ENCODE peak calls at places on chromosome 15, in seven cellular contexts. S, C, B, D, Y, O and W are unnamed samples.

GRCh38 chr15:80659375-80659774 is 35.7 kb upstream of the ABHD17C start:
- DNase-seq in C (no peak), Y (no peak), S (no peak), B (no peak), D (no peak), O (no peak), W (no peak)

GRCh38 chr15:77002954-77003912 is 8.3 kb downstream of the PSTPIP1 start:
- DNase-seq in Y (peak; percentile 89), D (peak; percentile 44), B (no peak), O (peak; percentile 80), C (no peak), S (peak; percentile 53), W (peak; percentile 93)

GRCh38 chr15:36782681-36783080 is 203.3 kb downstream of the CDIN1 start:
- DNase-seq in Y (no peak), B (no peak), C (no peak), D (no peak), O (no peak), S (no peak), W (no peak)

GRCh38 chr15:43998607-43999006 is 171.8 kb downstream of the WDR76 start:
- DNase-seq in S (no peak), Y (no peak), B (no peak), D (peak; percentile 42), C (peak; percentile 29), O (no peak), W (no peak)

GRCh38 chr15:63560741-63561448 is 36.3 kb upstream of the FBXL22 start:
- DNase-seq in Y (no peak), C (no peak), D (no peak), S (no peak), B (no peak), O (no peak), W (no peak)

GRCh38 chr15:62469874-62470688 is 305.0 kb upstream of the C2CD4B start:
- DNase-seq in Y (peak; percentile 49), S (no peak), C (peak; percentile 54), D (peak; percentile 45), O (peak; percentile 87), B (peak; percentile 63), W (no peak)

GRCh38 chr15:31324739-31325431 is 1.8 kb upstream of the KLF13 start:
- DNase-seq in D (no peak), C (no peak), Y (no peak), O (no peak), B (no peak), S (no peak), W (no peak)

GRCh38 chr15:47991376-47991775 is 129.4 kb upstream of the SLC24A5 start:
- DNase-seq in B (no peak), D (no peak), S (no peak), O (no peak), Y (no peak), C (no peak), W (no peak)

GRCh38 chr15:90868261-90868689 is at the start of gene FURIN:
- DNase-seq in S (no peak), C (no peak), O (no peak), D (no peak), Y (no peak), B (no peak), W (no peak)

GRCh38 chr15:58227706-58228543 is 89.7 kb downstream of the AQP9 start:
- DNase-seq in Y (peak; percentile 68), S (peak; percentile 78), B (no peak), D (peak; percentile 77), C (peak; percentile 63), O (peak; percentile 82), W (peak; percentile 85)

GRCh38 chr15:54131410-54131809 is 153.2 kb downstream of the UNC13C start:
- DNase-seq in B (no peak), O (no peak), D (no peak), C (no peak), Y (no peak), S (no peak), W (no peak)

GRCh38 chr15:59345326-59345725 is 27.3 kb downstream of the MYO1E start:
- DNase-seq in B (no peak), O (no peak), S (no peak), D (no peak), C (no peak), Y (no peak), W (no peak)

GRCh38 chr15:68843425-68844311 is 23.0 kb upstream of the ANP32A start:
- DNase-seq in Y (no peak), O (no peak), C (no peak), S (no peak), B (no peak), D (no peak), W (peak; percentile 77)

GRCh38 chr15:74406992-74407705 is 26.6 kb downstream of the SEMA7A start:
- DNase-seq in Y (no peak), C (peak; percentile 74), D (no peak), O (no peak), B (peak; percentile 80), S (no peak), W (no peak)

GRCh38 chr15:58742424-58743160 is 6.9 kb downstream of the ADAM10 start:
- DNase-seq in D (no peak), O (no peak), C (peak; percentile 72), B (peak; percentile 35), S (no peak), Y (no peak), W (no peak)

GRCh38 chr15:92693922-92694331 is 38.4 kb upstream of the FAM174B start:
- DNase-seq in B (no peak), Y (no peak), D (no peak), C (no peak), S (no peak), O (no peak), W (no peak)

GRCh38 chr15:81363261-81363660 is 10.8 kb downstream of the TMC3 start:
- DNase-seq in S (no peak), C (no peak), Y (no peak), O (no peak), D (no peak), B (no peak), W (no peak)

GRCh38 chr15:43792761-43793493 is 807 bp downstream of the SERF2 start:
- DNase-seq in Y (peak; percentile 61), C (no peak), O (no peak), S (no peak), B (no peak), D (no peak), W (peak; percentile 79)

GRCh38 chr15:51702710-51703109 is 21.4 kb downstream of the SCG3 start:
- DNase-seq in B (no peak), D (no peak), S (no peak), Y (no peak), C (no peak), O (no peak), W (no peak)

GRCh38 chr15:71278989-71279756 is 163.9 kb downstream of the THSD4 start:
- DNase-seq in O (peak; percentile 86), D (no peak), B (peak; percentile 79), C (peak; percentile 92), Y (peak; percentile 39), S (peak; percentile 90), W (no peak)

GRCh38 chr15:38050988-38051387 is 116.5 kb downstream of the TMCO5A start:
- DNase-seq in O (no peak), D (no peak), B (no peak), C (no peak), Y (no peak), S (no peak), W (no peak)

GRCh38 chr15:40233727-40234577 is 4.9 kb upstream of the PAK6 start:
- DNase-seq in S (no peak), B (no peak), O (no peak), C (no peak), D (no peak), Y (no peak), W (no peak)

GRCh38 chr15:33183334-33183733 is 11.2 kb downstream of the FMN1 start:
- DNase-seq in S (no peak), D (no peak), O (no peak), C (no peak), Y (no peak), B (no peak), W (no peak)

GRCh38 chr15:73075151-73075859 is 23.0 kb downstream of the NEO1 start:
- DNase-seq in O (no peak), S (no peak), Y (no peak), C (no peak), B (no peak), D (no peak), W (no peak)

GRCh38 chr15:71529353-71529752 is 281.0 kb upstream of the NR2E3 start:
- DNase-seq in Y (no peak), D (no peak), B (no peak), O (no peak), C (no peak), S (no peak), W (no peak)

GRCh38 chr15:92810418-92811138 is 89.5 kb upstream of the CHD2 start:
- DNase-seq in C (no peak), D (peak; percentile 83), O (peak; percentile 84), Y (peak; percentile 85), B (no peak), S (no peak), W (peak; percentile 83)

GRCh38 chr15:66071160-66071559 is 182.4 kb downstream of the MEGF11 start:
- DNase-seq in C (no peak), Y (no peak), B (no peak), O (peak; percentile 17), S (peak; percentile 60), D (no peak), W (no peak)
- H3K4me3 ChIP-seq in C (no peak overlapping the region), Y (no peak overlapping the region), B (no peak overlapping the region), O (no peak overlapping the region), S (no peak overlapping the region), D (no peak overlapping the region), W (no peak overlapping the region)

GRCh38 chr15:79035111-79035601 is 55.4 kb downstream of the RASGRF1 start:
- DNase-seq in B (no peak), D (no peak), Y (no peak), C (no peak), O (no peak), S (no peak), W (no peak)
- TF ChIP-seq CTCF in B (peak; percentile 25), D (no peak), Y (no peak), C (peak; percentile 27), O (no peak), S (no peak), W (no peak)

DNA sequence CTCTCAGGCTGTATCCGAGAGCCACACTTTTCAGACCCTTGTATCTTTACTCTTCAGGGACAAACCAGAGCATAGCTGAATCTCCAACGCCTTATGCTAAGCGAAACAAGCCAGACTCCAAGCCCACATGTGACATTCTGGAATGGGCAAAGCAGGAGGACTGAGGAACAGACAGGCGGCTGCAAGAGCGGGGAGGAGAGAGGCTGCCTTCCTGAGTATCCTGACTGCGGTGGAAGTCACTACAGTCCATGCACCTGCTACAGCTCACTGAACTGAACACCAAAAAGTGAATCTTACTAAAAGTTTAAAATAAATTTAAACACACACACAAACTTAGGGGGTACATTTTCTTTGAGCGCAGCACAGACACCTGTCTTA is 1.5 kb downstream of the CYFIP1 start:
- DNase-seq in D (no peak), B (no peak), C (no peak), Y (no peak), O (peak; percentile 55), S (no peak), W (no peak)
- H3K4me3 ChIP-seq in D (peak overlapping the region; percentile 94), B (peak overlapping the region; percentile 96), C (peak overlapping the region; percentile 94), Y (peak overlapping the region; percentile 95), O (peak overlapping the region; percentile 91), S (peak overlapping the region; percentile 94), W (peak overlapping the region; percentile 77)

GRCh38 chr15:100968043-100968966 is 49.1 kb downstream of the LRRK1 start:
- DNase-seq in O (no peak), C (no peak), B (no peak), S (no peak), Y (no peak), D (no peak), W (no peak)

GRCh38 chr15:100975043-100975442 is 55.9 kb downstream of the LRRK1 start:
- DNase-seq in S (no peak), B (no peak), O (no peak), C (no peak), Y (no peak), D (no peak), W (no peak)

GRCh38 chr15:100972975-100973350 is 53.8 kb downstream of the LRRK1 start:
- DNase-seq in Y (no peak), O (no peak), C (no peak), D (no peak), B (no peak), S (no peak), W (no peak)

GRCh38 chr15:100973351-100974034 is 54.3 kb downstream of the LRRK1 start:
- DNase-seq in Y (no peak), C (no peak), D (no peak), O (no peak), S (no peak), B (no peak), W (no peak)
- TF ChIP-seq CTCF in Y (no peak), C (no peak), D (no peak), O (no peak), S (no peak), B (no peak), W (no peak)